ENCODE peak calls at places on chromosome 13, in eight cellular contexts. H is stimulated activated CD4-positive, alpha-beta T cell treated with anti-CD3 and anti-CD28 coated beads, Interleukin-1b, Interleukin-23, amount 100 ng/mL, for 24 hours; G is central memory CD4-positive, alpha-beta T cell; M is astrocyte of the spinal cord; O is fibroblast of pulmonary artery; N is brain microvascular endothelial cell; L is cardiac muscle cell; Y is osteoblast. P is an unnamed sample.

GRCh38 chr13:44307844-44308243 is 65.8 kb upstream of the SERP2 start:
- DNase-seq in H (no peak), G (no peak), M (no peak), O (no peak), N (no peak), L (no peak), Y (no peak), P (no peak)

GRCh38 chr13:92461402-92461801 is 765.2 kb upstream of the GPC6 start:
- DNase-seq in H (no peak), G (no peak), M (no peak), O (no peak), N (no peak), L (no peak), Y (no peak), P (no peak)

GRCh38 chr13:42732073-42732472 is 49.3 kb upstream of the FAM216B start:
- DNase-seq in H (no peak), G (no peak), M (no peak), O (no peak), N (no peak), L (no peak), Y (no peak), P (no peak)

GRCh38 chr13:67137044-67137735 is 92.9 kb downstream of the PCDH9 start:
- DNase-seq in H (no peak), G (no peak), M (peak; percentile 22), O (peak; percentile 54), N (no peak), L (no peak), Y (no peak), P (peak; percentile 71)

GRCh38 chr13:108020027-108020426 is 195.3 kb downstream of the LIG4 start:
- DNase-seq in H (no peak), G (no peak), M (no peak), O (no peak), N (no peak), L (no peak), Y (no peak), P (no peak)

GRCh38 chr13:102667023-102667422 is 27.8 kb downstream of the METTL21C start:
- DNase-seq in H (no peak), G (no peak), M (no peak), O (no peak), N (no peak), L (no peak), Y (no peak), P (no peak)

GRCh38 chr13:77563110-77563509 is 27.6 kb downstream of the SCEL start:
- DNase-seq in H (no peak), G (no peak), M (peak; percentile 54), O (peak; percentile 58), N (peak; percentile 11), L (peak; percentile 66), Y (no peak), P (peak; percentile 65)

GRCh38 chr13:45132384-45133064 is 12.2 kb downstream of the GTF2F2 start:
- DNase-seq in H (no peak), G (no peak), M (no peak), O (no peak), N (no peak), L (no peak), Y (no peak), P (no peak)

GRCh38 chr13:51221674-51222509 is at the start of gene FAM124A:
- DNase-seq in H (peak; percentile 25), G (peak; percentile 3), M (no peak), O (no peak), N (no peak), L (peak; percentile 81), Y (peak; percentile 97), P (peak; percentile 21)

GRCh38 chr13:27038323-27038722 is 133.3 kb downstream of the USP12 start:
- DNase-seq in H (no peak), G (no peak), M (peak; percentile 81), O (peak; percentile 69), N (peak; percentile 58), L (no peak), Y (peak; percentile 83), P (peak; percentile 82)